ENCODE peak calls at places on chromosomes 7 and 10, in seven cellular contexts. G, L, C, B, U, S and N are unnamed samples.

GRCh38 chr10:13087986-13088618 is 11.9 kb upstream of the OPTN start:
- DNase-seq in U (no peak), L (no peak), B (peak; percentile 90), S (no peak), G (no peak), C (no peak), N (no peak)

GRCh38 chr7:81273601-81274397 is 354.9 kb upstream of the SEMA3C start:
- DNase-seq in B (no peak), U (no peak), G (no peak), C (no peak), S (no peak), L (no peak), N (no peak)

GRCh38 chr7:50952120-50952519 is 169.4 kb upstream of the GRB10 start:
- DNase-seq in L (no peak), S (no peak), G (no peak), B (no peak), U (no peak), C (no peak), N (no peak)

GRCh38 chr7:11701829-11702560 is 130.0 kb downstream of the THSD7A start:
- DNase-seq in U (no peak), L (no peak), B (no peak), G (no peak), C (no peak), S (no peak), N (no peak)

GRCh38 chr10:61786728-61787127 is 114.8 kb upstream of the ARID5B start:
- DNase-seq in S (no peak), U (no peak), B (peak; percentile 85), G (no peak), C (no peak), L (no peak), N (no peak)

GRCh38 chr7:156251861-156252260 is 388.7 kb upstream of the RNF32 start:
- DNase-seq in G (no peak), B (no peak), U (no peak), S (no peak), C (no peak), L (no peak), N (no peak)

GRCh38 chr10:109977382-109977806 is 30.4 kb upstream of the ADD3 start:
- DNase-seq in S (no peak), L (no peak), U (peak; percentile 21), B (no peak), C (no peak), G (no peak), N (no peak)

GRCh38 chr7:118232837-118233236 is 8.3 kb downstream of the ANKRD7 start:
- DNase-seq in L (no peak), B (no peak), S (no peak), U (no peak), C (no peak), G (no peak), N (no peak)

GRCh38 chr7:46215987-46216567 is 295.0 kb upstream of the IGFBP3 start:
- DNase-seq in G (no peak), L (no peak), S (peak; percentile 37), C (no peak), B (no peak), U (no peak), N (no peak)

GRCh38 chr10:5692476-5693358 is 8.1 kb downstream of the TASOR2 start:
- DNase-seq in L (no peak), B (peak; percentile 19), G (peak; percentile 29), C (peak; percentile 6), U (peak; percentile 77), S (peak; percentile 53), N (no peak)

GRCh38 chr10:436911-437665 is 252.4 kb downstream of the DIP2C start:
- DNase-seq in B (no peak), U (no peak), L (no peak), S (no peak), G (no peak), C (no peak), N (no peak)

GRCh38 chr10:126749030-126749655 is 78.7 kb upstream of the C10orf90 start:
- DNase-seq in G (peak; percentile 69), S (peak; percentile 70), C (peak; percentile 1), L (no peak), U (no peak), B (peak; percentile 75), N (peak; percentile 46)